ENCODE peak calls at places on chromosomes 13 and 19, in eight cellular contexts. X is heart left ventricle, I is HEK293T, O is nephron progenitor cell, A is adrenal gland, R is psoas muscle, Y is NCI-H446, T is NCI-H1092. H is an unnamed sample.

GRCh38 chr19:45340899-45341453 is 426 bp downstream of the KLC3 start:
- DNase-seq in A (no peak), I (no peak), O (no peak), R (no peak), Y (no peak), T (no peak), X (no peak), H (no peak)

GRCh38 chr19:6580313-6580712 is 10.6 kb downstream of the CD70 start:
- DNase-seq in O (no peak), T (no peak), I (no peak), R (no peak), X (no peak), A (no peak), Y (no peak), H (no peak)

GRCh38 chr19:47097396-47098217 is 16.0 kb downstream of the ZC3H4 start:
- DNase-seq in R (peak; percentile 84), X (peak; percentile 49), T (no peak), Y (no peak), I (no peak), O (no peak), A (no peak), H (peak; percentile 43)

GRCh38 chr19:48123907-48124675 is 13.5 kb upstream of the PLA2G4C start:
- DNase-seq in T (no peak), I (no peak), A (no peak), O (no peak), X (no peak), R (no peak), Y (no peak), H (no peak)

GRCh38 chr13:36261976-36262375 is 35.6 kb downstream of the CCDC169 start:
- DNase-seq in T (no peak), R (no peak), Y (no peak), X (no peak), O (no peak), I (no peak), A (no peak), H (no peak)

GRCh38 chr19:42242071-42242511 is 311 bp downstream of the GSK3A start:
- DNase-seq in I (no peak), X (peak; percentile 50), O (no peak), T (no peak), A (peak; percentile 57), R (no peak), Y (no peak), H (no peak)

GRCh38 chr13:101415358-101416174 is 742 bp downstream of the NALCN start:
- DNase-seq in O (peak; percentile 10), T (peak; percentile 53), X (no peak), I (no peak), R (no peak), Y (peak; percentile 2), A (no peak), H (no peak)

GRCh38 chr13:23455401-23456185 is 22.1 kb upstream of the SACS start:
- DNase-seq in I (no peak), R (no peak), O (no peak), Y (no peak), X (no peak), A (no peak), T (no peak), H (no peak)

GRCh38 chr19:46303702-46304397 is 7.0 kb downstream of the HIF3A start:
- DNase-seq in X (peak; percentile 60), R (peak; percentile 73), T (no peak), A (peak; percentile 83), I (peak; percentile 38), O (peak; percentile 95), Y (no peak), H (peak; percentile 95)

GRCh38 chr19:32662186-32662585 is 12.8 kb downstream of the ANKRD27 start:
- DNase-seq in O (no peak), A (peak; percentile 35), Y (no peak), X (no peak), I (no peak), R (peak; percentile 45), T (no peak), H (no peak)

GRCh38 chr13:65946387-65946786 is 1283.7 kb downstream of the PCDH9 start:
- DNase-seq in A (no peak), R (no peak), X (no peak), O (no peak), Y (no peak), T (no peak), I (no peak), H (no peak)

GRCh38 chr13:33927315-33927714 is 109.4 kb downstream of the RFC3 start:
- DNase-seq in A (peak; percentile 55), X (no peak), I (no peak), R (no peak), O (no peak), T (no peak), Y (peak; percentile 40), H (no peak)

GRCh38 chr13:96460571-96460970 is 370.7 kb downstream of the HS6ST3 start:
- DNase-seq in R (no peak), X (no peak), I (no peak), Y (no peak), A (peak; percentile 29), T (peak; percentile 15), O (no peak), H (no peak)

GRCh38 chr19:28883241-28883693 is 329.7 kb downstream of the UQCRFS1 start:
- DNase-seq in T (no peak), R (no peak), X (peak; percentile 54), O (no peak), A (no peak), Y (no peak), I (no peak), H (no peak)

GRCh38 chr19:43841990-43842389 is 14.9 kb downstream of the ZNF283 start:
- DNase-seq in Y (no peak), I (no peak), R (no peak), T (no peak), O (no peak), A (no peak), X (no peak), H (no peak)

GRCh38 chr13:85693889-85694511 is 105.2 kb downstream of the SLITRK6 start:
- DNase-seq in X (no peak), T (no peak), I (peak; percentile 53), R (no peak), Y (no peak), O (no peak), A (no peak), H (no peak)

GRCh38 chr19:52991484-52991883 is 22.2 kb upstream of the ERVV-1 start:
- DNase-seq in I (no peak), X (no peak), T (no peak), Y (no peak), R (no peak), A (peak; percentile 35), O (no peak), H (no peak)

GRCh38 chr19:34454685-34455084 is 26.5 kb downstream of the UBA2 start:
- DNase-seq in A (no peak), I (no peak), X (no peak), R (no peak), Y (no peak), T (no peak), O (no peak), H (no peak)

GRCh38 chr13:71525004-71525403 is 342.0 kb downstream of the DACH1 start:
- DNase-seq in R (no peak), T (no peak), Y (no peak), A (no peak), I (no peak), X (no peak), O (no peak), H (no peak)

GRCh38 chr19:32674153-32674958 is 624 bp downstream of the ANKRD27 start:
- DNase-seq in T (no peak), I (no peak), Y (no peak), O (peak; percentile 46), R (no peak), X (no peak), A (no peak), H (no peak)

GRCh38 chr13:112796190-112796915 is 106.5 kb downstream of the ATP11A start:
- DNase-seq in O (no peak), R (no peak), X (no peak), A (peak; percentile 14), Y (no peak), T (no peak), I (no peak), H (no peak)

GRCh38 chr13:20801704-20802103 is 27.9 kb upstream of the EEF1AKMT1 start:
- DNase-seq in R (no peak), Y (no peak), A (no peak), O (no peak), T (no peak), I (no peak), X (no peak), H (no peak)

GRCh38 chr19:1490311-1491113 is at the start of gene PCSK4:
- DNase-seq in I (peak; percentile 96), T (peak; percentile 97), R (peak; percentile 99), X (peak; percentile 99), A (peak; percentile 100), Y (peak; percentile 100), O (peak; percentile 98), H (peak; percentile 100)

GRCh38 chr13:51801631-51802099 is 2.3 kb downstream of the DHRS12 start:
- DNase-seq in Y (no peak), T (peak; percentile 72), I (no peak), A (peak; percentile 86), O (no peak), X (peak; percentile 84), R (peak; percentile 76), H (peak; percentile 87)

GRCh38 chr13:41746259-41746658 is 214.7 kb downstream of the VWA8 start:
- DNase-seq in R (no peak), I (no peak), Y (no peak), A (no peak), T (no peak), O (no peak), X (no peak), H (no peak)

GRCh38 chr13:110250258-110250891 is 56.6 kb downstream of the COL4A1 start:
- DNase-seq in T (no peak), R (peak; percentile 89), Y (no peak), A (peak; percentile 61), I (no peak), X (peak; percentile 57), O (no peak), H (no peak)

H was measured in transverse colon.